ENCODE peak calls at places on chromosomes 16 and 17, in nine cellular contexts. One of them, this sample, is unnamed.

GRCh38 chr17:27607692-27608091 is 23.3 kb upstream of the LGALS9 start:
- DNase-seq in OCI-LY7: no peak
- DNase-seq in neural progenitor cell: no peak
- DNase-seq in fibroblast of lung: no peak
- DNase-seq in IMR-90: no peak
- DNase-seq in GM23338: no peak
- DNase-seq in hepatocyte: no peak
- DNase-seq in MM.1S: no peak
- DNase-seq in PC-3: no peak
- DNase-seq in this sample: no peak

GRCh38 chr17:50028207-50029120 is 27.4 kb upstream of the ITGA3 start:
- DNase-seq in OCI-LY7: no peak
- DNase-seq in neural progenitor cell: peak; percentile 78
- DNase-seq in fibroblast of lung: peak; percentile 63
- DNase-seq in IMR-90: peak; percentile 30
- DNase-seq in GM23338: peak; percentile 83
- DNase-seq in hepatocyte: peak; percentile 45
- DNase-seq in MM.1S: no peak
- DNase-seq in PC-3: peak; percentile 100
- DNase-seq in this sample: peak; percentile 99

GRCh38 chr17:12620200-12620720 is 45.4 kb upstream of the MYOCD start:
- DNase-seq in OCI-LY7: no peak
- DNase-seq in neural progenitor cell: peak; percentile 13
- DNase-seq in fibroblast of lung: peak; percentile 66
- DNase-seq in IMR-90: peak; percentile 80
- DNase-seq in GM23338: no peak
- DNase-seq in hepatocyte: no peak
- DNase-seq in MM.1S: peak; percentile 8
- DNase-seq in PC-3: no peak
- DNase-seq in this sample: no peak

GRCh38 chr16:77564791-77565390 is 130.1 kb upstream of the ADAMTS18 start:
- DNase-seq in OCI-LY7: no peak
- DNase-seq in neural progenitor cell: no peak
- DNase-seq in fibroblast of lung: peak; percentile 41
- DNase-seq in IMR-90: peak; percentile 8
- DNase-seq in GM23338: no peak
- DNase-seq in hepatocyte: no peak
- DNase-seq in MM.1S: no peak
- DNase-seq in PC-3: no peak
- DNase-seq in this sample: no peak

GRCh38 chr16:25007284-25007984 is 7.7 kb downstream of the ARHGAP17 start:
- DNase-seq in OCI-LY7: no peak
- DNase-seq in neural progenitor cell: no peak
- DNase-seq in fibroblast of lung: peak; percentile 76
- DNase-seq in IMR-90: peak; percentile 89
- DNase-seq in GM23338: no peak
- DNase-seq in hepatocyte: no peak
- DNase-seq in MM.1S: no peak
- DNase-seq in PC-3: no peak
- DNase-seq in this sample: no peak

GRCh38 chr17:1090454-1091189 is 89.2 kb downstream of the ABR start:
- DNase-seq in OCI-LY7: no peak
- DNase-seq in neural progenitor cell: no peak
- DNase-seq in fibroblast of lung: no peak
- DNase-seq in IMR-90: no peak
- DNase-seq in GM23338: no peak
- DNase-seq in hepatocyte: no peak
- DNase-seq in MM.1S: no peak
- DNase-seq in PC-3: no peak
- DNase-seq in this sample: no peak

GRCh38 chr17:27400991-27401390 is 55.3 kb upstream of the KSR1 start:
- DNase-seq in OCI-LY7: no peak
- DNase-seq in neural progenitor cell: no peak
- DNase-seq in fibroblast of lung: no peak
- DNase-seq in IMR-90: no peak
- DNase-seq in GM23338: no peak
- DNase-seq in hepatocyte: no peak
- DNase-seq in MM.1S: no peak
- DNase-seq in PC-3: no peak
- DNase-seq in this sample: no peak

GRCh38 chr17:38730526-38731379 is 612 bp downstream of the CISD3 start:
- DNase-seq in OCI-LY7: peak; percentile 25
- DNase-seq in neural progenitor cell: peak; percentile 51
- DNase-seq in fibroblast of lung: peak; percentile 62
- DNase-seq in IMR-90: peak; percentile 42
- DNase-seq in GM23338: peak; percentile 69
- DNase-seq in hepatocyte: peak; percentile 87
- DNase-seq in MM.1S: peak; percentile 27
- DNase-seq in PC-3: peak; percentile 46
- DNase-seq in this sample: no peak

GRCh38 chr17:82236142-82236971 is 7.5 kb downstream of the SLC16A3 start:
- DNase-seq in OCI-LY7: peak; percentile 78
- DNase-seq in neural progenitor cell: peak; percentile 86
- DNase-seq in fibroblast of lung: peak; percentile 64
- DNase-seq in IMR-90: peak; percentile 47
- DNase-seq in GM23338: peak; percentile 84
- DNase-seq in hepatocyte: peak; percentile 87
- DNase-seq in MM.1S: peak; percentile 48
- DNase-seq in PC-3: peak; percentile 63
- DNase-seq in this sample: no peak

GRCh38 chr16:30004424-30004776 is 6.4 kb downstream of the DOC2A start:
- DNase-seq in OCI-LY7: no peak
- DNase-seq in neural progenitor cell: no peak
- DNase-seq in fibroblast of lung: no peak
- DNase-seq in IMR-90: no peak
- DNase-seq in GM23338: peak; percentile 30
- DNase-seq in hepatocyte: no peak
- DNase-seq in MM.1S: no peak
- DNase-seq in PC-3: no peak
- DNase-seq in this sample: no peak

GRCh38 chr17:266701-267656 is 85.5 kb upstream of the DOC2B start:
- DNase-seq in OCI-LY7: no peak
- DNase-seq in neural progenitor cell: peak; percentile 40
- DNase-seq in fibroblast of lung: no peak
- DNase-seq in IMR-90: no peak
- DNase-seq in GM23338: no peak
- DNase-seq in hepatocyte: no peak
- DNase-seq in MM.1S: no peak
- DNase-seq in PC-3: no peak
- DNase-seq in this sample: no peak

GRCh38 chr17:71975998-71976649 is 144.7 kb upstream of the SOX9 start:
- DNase-seq in OCI-LY7: no peak
- DNase-seq in neural progenitor cell: peak; percentile 8
- DNase-seq in fibroblast of lung: peak; percentile 98
- DNase-seq in IMR-90: peak; percentile 97
- DNase-seq in GM23338: peak; percentile 11
- DNase-seq in hepatocyte: peak; percentile 70
- DNase-seq in MM.1S: no peak
- DNase-seq in PC-3: peak; percentile 99
- DNase-seq in this sample: peak; percentile 92

GRCh38 chr17:81044764-81045589 is 10.0 kb downstream of the BAIAP2 start:
- DNase-seq in OCI-LY7: no peak
- DNase-seq in neural progenitor cell: no peak
- DNase-seq in fibroblast of lung: peak; percentile 61
- DNase-seq in IMR-90: peak; percentile 79
- DNase-seq in GM23338: no peak
- DNase-seq in hepatocyte: peak; percentile 75
- DNase-seq in MM.1S: no peak
- DNase-seq in PC-3: peak; percentile 75
- DNase-seq in this sample: no peak

GRCh38 chr17:76145231-76146052 is 4.4 kb upstream of the FOXJ1 start:
- DNase-seq in OCI-LY7: peak; percentile 80
- DNase-seq in neural progenitor cell: no peak
- DNase-seq in fibroblast of lung: no peak
- DNase-seq in IMR-90: no peak
- DNase-seq in GM23338: peak; percentile 48
- DNase-seq in hepatocyte: no peak
- DNase-seq in MM.1S: peak; percentile 71
- DNase-seq in PC-3: no peak
- DNase-seq in this sample: no peak

GRCh38 chr16:49998991-49999390 is 26.0 kb upstream of the CNEP1R1 start:
- DNase-seq in OCI-LY7: no peak
- DNase-seq in neural progenitor cell: no peak
- DNase-seq in fibroblast of lung: no peak
- DNase-seq in IMR-90: no peak
- DNase-seq in GM23338: no peak
- DNase-seq in hepatocyte: no peak
- DNase-seq in MM.1S: no peak
- DNase-seq in PC-3: no peak
- DNase-seq in this sample: no peak

GRCh38 chr16:89883346-89884040 is 10.1 kb downstream of the TCF25 start:
- DNase-seq in OCI-LY7: no peak
- DNase-seq in neural progenitor cell: no peak
- DNase-seq in fibroblast of lung: no peak
- DNase-seq in IMR-90: no peak
- DNase-seq in GM23338: no peak
- DNase-seq in hepatocyte: no peak
- DNase-seq in MM.1S: no peak
- DNase-seq in PC-3: no peak
- DNase-seq in this sample: no peak

GRCh38 chr16:89720520-89720858 is 209 bp downstream of the VPS9D1 start:
- DNase-seq in OCI-LY7: no peak
- DNase-seq in neural progenitor cell: peak; percentile 81
- DNase-seq in fibroblast of lung: peak; percentile 13
- DNase-seq in IMR-90: no peak
- DNase-seq in GM23338: peak; percentile 67
- DNase-seq in hepatocyte: peak; percentile 84
- DNase-seq in MM.1S: no peak
- DNase-seq in PC-3: peak; percentile 42
- DNase-seq in this sample: no peak

GRCh38 chr16:73048292-73049050 is 543 bp upstream of the ZFHX3 start:
- DNase-seq in OCI-LY7: no peak
- DNase-seq in neural progenitor cell: peak; percentile 86
- DNase-seq in fibroblast of lung: peak; percentile 40
- DNase-seq in IMR-90: no peak
- DNase-seq in GM23338: peak; percentile 72
- DNase-seq in hepatocyte: peak; percentile 65
- DNase-seq in MM.1S: no peak
- DNase-seq in PC-3: peak; percentile 55
- DNase-seq in this sample: no peak

GRCh38 chr17:39754958-39755549 is 17.3 kb downstream of the GRB7 start:
- DNase-seq in OCI-LY7: peak; percentile 57
- DNase-seq in neural progenitor cell: peak; percentile 34
- DNase-seq in fibroblast of lung: no peak
- DNase-seq in IMR-90: no peak
- DNase-seq in GM23338: peak; percentile 62
- DNase-seq in hepatocyte: peak; percentile 39
- DNase-seq in MM.1S: no peak
- DNase-seq in PC-3: no peak
- DNase-seq in this sample: no peak

GRCh38 chr16:81448154-81449131 is 3.8 kb downstream of the CMIP start:
- DNase-seq in OCI-LY7: no peak
- DNase-seq in neural progenitor cell: peak; percentile 68
- DNase-seq in fibroblast of lung: no peak
- DNase-seq in IMR-90: no peak
- DNase-seq in GM23338: peak; percentile 44
- DNase-seq in hepatocyte: peak; percentile 87
- DNase-seq in MM.1S: no peak
- DNase-seq in PC-3: peak; percentile 32
- DNase-seq in this sample: no peak
- H4K20me1 ChIP-seq in OCI-LY7: peaks cover 12% of the 10 kb centered on the region
- H4K20me1 ChIP-seq in neural progenitor cell: peaks cover 75% of the 10 kb centered on the region
- H4K20me1 ChIP-seq in fibroblast of lung: peaks cover 1% of the 10 kb centered on the region
- H4K20me1 ChIP-seq in IMR-90: peaks cover 71% of the 10 kb centered on the region
- H4K20me1 ChIP-seq in GM23338: peaks cover 61% of the 10 kb centered on the region
- H4K20me1 ChIP-seq in hepatocyte: peaks cover 59% of the 10 kb centered on the region
- H4K20me1 ChIP-seq in MM.1S: no peaks in the 10 kb centered on the region
- H4K20me1 ChIP-seq in PC-3: peaks cover 53% of the 10 kb centered on the region
- H4K20me1 ChIP-seq in this sample: peaks cover 43% of the 10 kb centered on the region

GRCh38 chr16:68363847-68364600 is 53.2 kb downstream of the PRMT7 start:
- DNase-seq in OCI-LY7: no peak
- DNase-seq in neural progenitor cell: no peak
- DNase-seq in fibroblast of lung: peak; percentile 16
- DNase-seq in IMR-90: peak; percentile 11
- DNase-seq in GM23338: no peak
- DNase-seq in hepatocyte: no peak
- DNase-seq in MM.1S: no peak
- DNase-seq in PC-3: no peak
- DNase-seq in this sample: no peak
- H4K20me1 ChIP-seq in OCI-LY7: no peaks in the 10 kb centered on the region
- H4K20me1 ChIP-seq in neural progenitor cell: no peaks in the 10 kb centered on the region
- H4K20me1 ChIP-seq in fibroblast of lung: no peaks in the 10 kb centered on the region
- H4K20me1 ChIP-seq in IMR-90: no peaks in the 10 kb centered on the region
- H4K20me1 ChIP-seq in GM23338: no peaks in the 10 kb centered on the region
- H4K20me1 ChIP-seq in hepatocyte: no peaks in the 10 kb centered on the region
- H4K20me1 ChIP-seq in MM.1S: no peaks in the 10 kb centered on the region
- H4K20me1 ChIP-seq in PC-3: no peaks in the 10 kb centered on the region
- H4K20me1 ChIP-seq in this sample: no peaks in the 10 kb centered on the region

GRCh38 chr17:61478790-61479492 is 26.7 kb downstream of the TBX4 start:
- DNase-seq in OCI-LY7: no peak
- DNase-seq in neural progenitor cell: no peak
- DNase-seq in fibroblast of lung: no peak
- DNase-seq in IMR-90: no peak
- DNase-seq in GM23338: no peak
- DNase-seq in hepatocyte: peak; percentile 2
- DNase-seq in MM.1S: no peak
- DNase-seq in PC-3: no peak
- DNase-seq in this sample: no peak

GRCh38 chr17:61476476-61477203 is 24.4 kb downstream of the TBX4 start:
- DNase-seq in OCI-LY7: no peak
- DNase-seq in neural progenitor cell: no peak
- DNase-seq in fibroblast of lung: no peak
- DNase-seq in IMR-90: no peak
- DNase-seq in GM23338: no peak
- DNase-seq in hepatocyte: no peak
- DNase-seq in MM.1S: no peak
- DNase-seq in PC-3: no peak
- DNase-seq in this sample: no peak

GRCh38 chr17:61479493-61480413 is 27.5 kb downstream of the TBX4 start:
- DNase-seq in OCI-LY7: no peak
- DNase-seq in neural progenitor cell: no peak
- DNase-seq in fibroblast of lung: no peak
- DNase-seq in IMR-90: no peak
- DNase-seq in GM23338: no peak
- DNase-seq in hepatocyte: peak; percentile 2
- DNase-seq in MM.1S: no peak
- DNase-seq in PC-3: no peak
- DNase-seq in this sample: no peak

GRCh38 chr17:61477204-61477834 is 25.1 kb downstream of the TBX4 start:
- DNase-seq in OCI-LY7: no peak
- DNase-seq in neural progenitor cell: no peak
- DNase-seq in fibroblast of lung: no peak
- DNase-seq in IMR-90: no peak
- DNase-seq in GM23338: peak; percentile 37
- DNase-seq in hepatocyte: peak; percentile 33
- DNase-seq in MM.1S: no peak
- DNase-seq in PC-3: no peak
- DNase-seq in this sample: no peak

GRCh38 chr17:61478026-61478789 is 26.0 kb downstream of the TBX4 start:
- DNase-seq in OCI-LY7: no peak
- DNase-seq in neural progenitor cell: no peak
- DNase-seq in fibroblast of lung: no peak
- DNase-seq in IMR-90: peak; percentile 24
- DNase-seq in GM23338: no peak
- DNase-seq in hepatocyte: no peak
- DNase-seq in MM.1S: no peak
- DNase-seq in PC-3: no peak
- DNase-seq in this sample: no peak
- H4K20me1 ChIP-seq in OCI-LY7: no peaks in the 10 kb centered on the region
- H4K20me1 ChIP-seq in neural progenitor cell: no peaks in the 10 kb centered on the region
- H4K20me1 ChIP-seq in fibroblast of lung: no peaks in the 10 kb centered on the region
- H4K20me1 ChIP-seq in IMR-90: no peaks in the 10 kb centered on the region
- H4K20me1 ChIP-seq in GM23338: no peaks in the 10 kb centered on the region
- H4K20me1 ChIP-seq in hepatocyte: peaks cover 3% of the 10 kb centered on the region
- H4K20me1 ChIP-seq in MM.1S: no peaks in the 10 kb centered on the region
- H4K20me1 ChIP-seq in PC-3: no peaks in the 10 kb centered on the region
- H4K20me1 ChIP-seq in this sample: no peaks in the 10 kb centered on the region

GRCh38 chr16:46808997-46809396 is 22.0 kb downstream of the C16orf87 start:
- DNase-seq in OCI-LY7: peak; percentile 77
- DNase-seq in neural progenitor cell: no peak
- DNase-seq in fibroblast of lung: no peak
- DNase-seq in IMR-90: no peak
- DNase-seq in GM23338: no peak
- DNase-seq in hepatocyte: no peak
- DNase-seq in MM.1S: no peak
- DNase-seq in PC-3: no peak
- DNase-seq in this sample: no peak
- H4K20me1 ChIP-seq in OCI-LY7: peaks cover 5% of the 10 kb centered on the region
- H4K20me1 ChIP-seq in neural progenitor cell: peaks cover 50% of the 10 kb centered on the region
- H4K20me1 ChIP-seq in fibroblast of lung: no peaks in the 10 kb centered on the region
- H4K20me1 ChIP-seq in IMR-90: peaks cover 49% of the 10 kb centered on the region
- H4K20me1 ChIP-seq in GM23338: no peaks in the 10 kb centered on the region
- H4K20me1 ChIP-seq in hepatocyte: peaks cover 22% of the 10 kb centered on the region
- H4K20me1 ChIP-seq in MM.1S: peaks cover 4% of the 10 kb centered on the region
- H4K20me1 ChIP-seq in PC-3: no peaks in the 10 kb centered on the region
- H4K20me1 ChIP-seq in this sample: no peaks in the 10 kb centered on the region